ENCODE peak calls at places on chromosome 18, in five cellular contexts. S is AG09319, X is HEK293T, A is KBM-7, B is GM12865. J is an unnamed sample.

GRCh38 chr18:69217271-69217670 is 183.4 kb upstream of the DOK6 start:
- DNase-seq in S (no peak), X (no peak), A (no peak), B (no peak), J (no peak)

GRCh38 chr18:68549257-68549871 is 165.5 kb downstream of the TMX3 start:
- DNase-seq in S (peak), X (no peak), A (no peak), B (no peak), J (no peak)

GRCh38 chr18:59353079-59353680 is 5.9 kb downstream of the LMAN1 start:
- DNase-seq in S (no peak), X (no peak), A (no peak), B (no peak), J (no peak)

GRCh38 chr18:50631831-50632285 is 72.0 kb downstream of the MAPK4 start:
- DNase-seq in S (no peak), X (no peak), A (no peak), B (no peak), J (no peak)

GRCh38 chr18:35158728-35159443 is 81.9 kb upstream of the ZNF397 start:
- DNase-seq in S (no peak), X (no peak), A (peak), B (no peak), J (no peak)

GRCh38 chr18:48832961-48833700 is 117.6 kb downstream of the SMAD7 start:
- DNase-seq in S (no peak), X (no peak), A (peak), B (peak), J (peak)

GRCh38 chr18:28875059-28875458 is 698.1 kb upstream of the CDH2 start:
- DNase-seq in S (no peak), X (no peak), A (no peak), B (no peak), J (no peak)

GRCh38 chr18:63676927-63677326 is 15.2 kb upstream of the SERPINB3 start:
- DNase-seq in S (no peak), X (no peak), A (no peak), B (no peak), J (no peak)

GRCh38 chr18:46759885-46760284 is 3.0 kb upstream of the ST8SIA5 start:
- DNase-seq in S (no peak), X (no peak), A (no peak), B (no peak), J (no peak)

GRCh38 chr18:55320399-55321255 is 267.4 kb downstream of the TCF4 start:
- DNase-seq in S (no peak), X (no peak), A (peak), B (peak), J (no peak)

GRCh38 chr18:3624818-3625716 is 175.1 kb downstream of the TGIF1 start:
- DNase-seq in S (peak), X (no peak), A (peak), B (peak), J (no peak)

GRCh38 chr18:63444567-63444966 is 22.3 kb upstream of the VPS4B start:
- DNase-seq in S (peak), X (no peak), A (peak), B (no peak), J (no peak)

GRCh38 chr18:77090546-77091200 is 41.9 kb downstream of the MBP start:
- DNase-seq in S (no peak), X (no peak), A (no peak), B (no peak), J (no peak)

GRCh38 chr18:70245941-70246537 is 40.6 kb upstream of the RTTN start:
- DNase-seq in S (no peak), X (no peak), A (peak), B (no peak), J (no peak)

GRCh38 chr18:43471873-43472272 is 194.6 kb upstream of the SYT4 start:
- DNase-seq in S (no peak), X (no peak), A (no peak), B (no peak), J (no peak)

GRCh38 chr18:76857476-76857875 is 35.1 kb downstream of the ZNF236 start:
- DNase-seq in S (no peak), X (no peak), A (no peak), B (no peak), J (no peak)

GRCh38 chr18:79692886-79693285 is 13.3 kb downstream of the CTDP1 start:
- DNase-seq in S (no peak), X (no peak), A (no peak), B (no peak), J (no peak)

GRCh38 chr18:58391113-58391892 is 237.6 kb downstream of the ALPK2 start:
- DNase-seq in S (no peak), X (no peak), A (no peak), B (no peak), J (no peak)

GRCh38 chr18:48687694-48688042 is 148.8 kb downstream of the CTIF start:
- DNase-seq in S (no peak), X (no peak), A (no peak), B (no peak), J (no peak)

GRCh38 chr18:31102020-31102684 is at the start of gene DSC2:
- DNase-seq in S (no peak), X (peak), A (peak), B (no peak), J (peak)

GRCh38 chr18:75923169-75923568 is 495.7 kb upstream of the SMIM21 start:
- DNase-seq in S (no peak), X (no peak), A (no peak), B (no peak), J (no peak)

GRCh38 chr18:23365602-23366001 is 87.5 kb upstream of the RIOK3 start:
- DNase-seq in S (no peak), X (no peak), A (no peak), B (no peak), J (no peak)

GRCh38 chr18:47457614-47458013 is 206.2 kb upstream of the SKOR2 start:
- DNase-seq in S (no peak), X (no peak), A (no peak), B (no peak), J (no peak)

GRCh38 chr18:58505181-58505580 is 123.7 kb downstream of the ALPK2 start:
- DNase-seq in S (no peak), X (no peak), A (no peak), B (peak), J (no peak)

GRCh38 chr18:22179174-22179573 is 9.8 kb downstream of the GATA6 start:
- DNase-seq in S (no peak), X (no peak), A (no peak), B (no peak), J (no peak)

GRCh38 chr18:46761054-46761769 is 4.4 kb upstream of the ST8SIA5 start:
- DNase-seq in S (no peak), X (no peak), A (no peak), B (no peak), J (no peak)

GRCh38 chr18:43866696-43867095 is 589.4 kb upstream of the SYT4 start:
- DNase-seq in S (no peak), X (no peak), A (no peak), B (no peak), J (no peak)

GRCh38 chr18:7133181-7133580 is 15.6 kb upstream of the LAMA1 start:
- DNase-seq in S (no peak), X (no peak), A (no peak), B (no peak), J (no peak)